ENCODE peak calls at places on chromosomes 13 and 19, in nine cellular contexts. V is esophagus squamous epithelium, U is transverse colon, B is endothelial cell of umbilical vein, N is H54, H is ovary, G is testis, W is K562, F is A549. R is an unnamed sample.

GRCh38 chr13:49367640-49368431 is 76.0 kb downstream of the CAB39L start:
- DNase-seq in V (no peak), U (no peak), B (no peak), N (no peak), H (no peak), G (no peak), W (no peak), F (no peak), R (no peak)

GRCh38 chr19:10891360-10892108 is 20.2 kb downstream of the CARM1 start:
- DNase-seq in V (no peak), U (peak; percentile 84), B (no peak), N (no peak), H (peak; percentile 58), G (no peak), W (no peak), F (no peak), R (no peak)

GRCh38 chr19:29074579-29074978 is 138.4 kb downstream of the UQCRFS1 start:
- DNase-seq in V (no peak), U (no peak), B (no peak), N (no peak), H (no peak), G (no peak), W (no peak), F (no peak), R (no peak)

GRCh38 chr19:45814166-45814780 is 835 bp downstream of the RSPH6A start:
- DNase-seq in V (no peak), U (no peak), B (no peak), N (no peak), H (no peak), G (no peak), W (no peak), F (no peak), R (no peak)

GRCh38 chr19:57786286-57786685 is 16.8 kb downstream of the ZNF586 start:
- DNase-seq in V (no peak), U (no peak), B (no peak), N (no peak), H (no peak), G (no peak), W (no peak), F (no peak), R (no peak)

GRCh38 chr13:91544723-91545122 is 146.3 kb downstream of the GPC5 start:
- DNase-seq in V (no peak), U (no peak), B (no peak), N (no peak), H (no peak), G (no peak), W (peak; percentile 60), F (no peak), R (no peak)

GRCh38 chr13:80126382-80127068 is 214.4 kb downstream of the SPRY2 start:
- DNase-seq in V (no peak), U (no peak), B (no peak), N (no peak), H (no peak), G (no peak), W (no peak), F (no peak), R (no peak)

GRCh38 chr13:51453959-51454703 is 1.3 kb upstream of the INTS6 start:
- DNase-seq in V (no peak), U (peak; percentile 33), B (peak; percentile 58), N (no peak), H (peak; percentile 47), G (peak; percentile 42), W (peak; percentile 46), F (no peak), R (peak; percentile 44)

GRCh38 chr13:112066624-112067004 is 335 bp upstream of the SOX1 start:
- DNase-seq in V (no peak), U (peak; percentile 45), B (no peak), N (no peak), H (no peak), G (peak; percentile 84), W (no peak), F (no peak), R (peak; percentile 16)

GRCh38 chr13:41825691-41826090 is 135.2 kb downstream of the VWA8 start:
- DNase-seq in V (no peak), U (no peak), B (no peak), N (no peak), H (no peak), G (no peak), W (no peak), F (no peak), R (no peak)

GRCh38 chr13:93496985-93497673 is 270.5 kb downstream of the GPC6 start:
- DNase-seq in V (no peak), U (no peak), B (no peak), N (no peak), H (no peak), G (no peak), W (no peak), F (no peak), R (no peak)

GRCh38 chr19:34232566-34233481 is 21.5 kb upstream of the GARRE1 start:
- DNase-seq in V (no peak), U (no peak), B (peak; percentile 87), N (peak; percentile 89), H (peak; percentile 75), G (peak; percentile 63), W (peak; percentile 54), F (peak; percentile 62), R (peak; percentile 79)

GRCh38 chr13:109649713-109650112 is 136.7 kb downstream of the IRS2 start:
- DNase-seq in V (no peak), U (no peak), B (no peak), N (no peak), H (no peak), G (no peak), W (no peak), F (no peak), R (no peak)

GRCh38 chr13:49836516-49836915 is 44.0 kb upstream of the KPNA3 start:
- DNase-seq in V (no peak), U (no peak), B (no peak), N (no peak), H (no peak), G (no peak), W (no peak), F (no peak), R (no peak)

GRCh38 chr19:49542446-49542845 is 14.6 kb downstream of the RCN3 start:
- DNase-seq in V (no peak), U (no peak), B (no peak), N (no peak), H (no peak), G (no peak), W (no peak), F (no peak), R (no peak)

GRCh38 chr13:21673592-21674270 is 2.9 kb downstream of the FGF9 start:
- DNase-seq in V (no peak), U (peak; percentile 60), B (peak; percentile 23), N (peak; percentile 53), H (no peak), G (peak; percentile 62), W (peak; percentile 17), F (peak; percentile 36), R (peak; percentile 39)
- TF ChIP-seq POLR2A in V (no peak), U (no peak), B (no peak), N (no peak), H (no peak), G (no peak), W (no peak), F (no peak), R (no peak)

GRCh38 chr13:96052655-96053002 is 572 bp downstream of the UGGT2 start:
- DNase-seq in V (no peak), U (no peak), B (peak; percentile 58), N (peak; percentile 30), H (no peak), G (no peak), W (peak; percentile 57), F (peak; percentile 39), R (no peak)

DNA sequence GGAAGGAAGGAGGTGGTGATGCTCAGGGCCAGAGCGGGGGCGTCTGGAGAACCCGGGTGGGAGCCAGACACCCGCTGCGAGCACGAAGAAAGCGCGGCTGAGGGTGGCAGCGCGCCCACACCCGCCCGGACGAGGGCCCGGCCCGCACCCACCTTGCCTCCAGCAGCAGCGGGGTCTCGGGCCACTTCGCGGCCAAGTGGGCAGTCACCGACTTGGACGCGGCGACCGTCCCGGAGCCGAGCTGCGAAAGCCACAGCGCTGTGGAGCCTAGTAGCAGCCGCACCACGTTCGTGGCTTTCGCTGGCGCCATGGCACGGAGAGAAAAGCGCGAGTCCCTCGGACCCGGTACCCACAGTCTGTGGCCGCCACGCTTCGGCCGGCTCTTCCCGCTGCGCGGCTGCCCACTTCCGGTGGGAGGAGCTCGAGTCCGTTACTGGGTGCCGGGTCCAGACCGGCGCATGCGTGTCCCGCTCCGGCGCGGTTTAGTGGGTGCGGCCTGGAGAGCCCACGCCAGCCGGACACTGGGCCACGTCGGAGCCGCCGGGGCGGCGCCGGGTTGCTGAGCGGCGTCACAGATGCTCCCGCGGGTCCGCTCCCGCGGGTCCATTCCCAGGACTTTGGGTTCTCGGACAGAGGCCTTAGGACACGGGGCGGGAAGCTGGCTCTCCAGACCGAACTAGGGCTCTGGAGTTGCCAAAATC is at the start of gene UGGT2:
- DNase-seq in V (peak; percentile 8), U (peak; percentile 97), B (peak; percentile 94), N (peak; percentile 98), H (peak; percentile 96), G (peak; percentile 96), W (peak; percentile 92), F (peak; percentile 91), R (peak; percentile 96)
- TF ChIP-seq POLR2A in V (peak; percentile 65), U (peak; percentile 74), B (peak; percentile 80), N (peak; percentile 85), H (peak; percentile 80), G (peak; percentile 9), W (peak; percentile 89), F (peak; percentile 85), R (peak; percentile 88)

GRCh38 chr19:35908010-35908441 is at the start of gene TYROBP:
- DNase-seq in V (no peak), U (no peak), B (no peak), N (no peak), H (no peak), G (no peak), W (no peak), F (no peak), R (no peak)
- TF ChIP-seq POLR2A in V (peak; percentile 26), U (peak; percentile 51), B (no peak), N (no peak), H (no peak), G (no peak), W (no peak), F (no peak), R (no peak)

GRCh38 chr19:18520848-18521691 is 800 bp downstream of the ELL start:
- DNase-seq in V (no peak), U (peak; percentile 78), B (peak; percentile 22), N (no peak), H (peak; percentile 73), G (no peak), W (peak; percentile 50), F (no peak), R (peak; percentile 49)
- TF ChIP-seq POLR2A in V (no peak), U (no peak), B (no peak), N (no peak), H (peak; percentile 16), G (no peak), W (no peak), F (no peak), R (no peak)

R was measured in adrenal gland.